ENCODE peak calls at places on chromosome 14, in ten cellular contexts. One of them, this sample, is unnamed.

GRCh38 chr14:24695265-24696241 is 61.6 kb upstream of the GZMB start:
- DNase-seq in lower lobe of right lung: no peak
- DNase-seq in GM13976: no peak
- DNase-seq in head of caudate nucleus: peak
- DNase-seq in ACHN: no peak
- DNase-seq in HCEC 1CT: no peak
- DNase-seq in aorta: peak
- DNase-seq in cortex of kidney: no peak
- DNase-seq in activated CD4-positive, alpha-beta T cell treated with anti-CD3 and anti-CD28 coated beads for 1 hour: no peak
- DNase-seq in neuronal stem cell: no peak
- DNase-seq in this sample: peak

GRCh38 chr14:56794088-56794556 is 16.2 kb downstream of the OTX2 start:
- DNase-seq in lower lobe of right lung: no peak
- DNase-seq in GM13976: no peak
- DNase-seq in head of caudate nucleus: no peak
- DNase-seq in ACHN: no peak
- DNase-seq in HCEC 1CT: no peak
- DNase-seq in aorta: no peak
- DNase-seq in cortex of kidney: no peak
- DNase-seq in activated CD4-positive, alpha-beta T cell treated with anti-CD3 and anti-CD28 coated beads for 1 hour: no peak
- DNase-seq in neuronal stem cell: no peak
- DNase-seq in this sample: no peak

GRCh38 chr14:35877276-35877675 is 51.1 kb downstream of the BRMS1L start:
- DNase-seq in lower lobe of right lung: no peak
- DNase-seq in GM13976: no peak
- DNase-seq in head of caudate nucleus: no peak
- DNase-seq in ACHN: no peak
- DNase-seq in HCEC 1CT: no peak
- DNase-seq in aorta: no peak
- DNase-seq in cortex of kidney: no peak
- DNase-seq in activated CD4-positive, alpha-beta T cell treated with anti-CD3 and anti-CD28 coated beads for 1 hour: no peak
- DNase-seq in neuronal stem cell: no peak
- DNase-seq in this sample: no peak

GRCh38 chr14:102646615-102647014 is 54.2 kb downstream of the RCOR1 start:
- DNase-seq in lower lobe of right lung: no peak
- DNase-seq in GM13976: no peak
- DNase-seq in head of caudate nucleus: no peak
- DNase-seq in ACHN: no peak
- DNase-seq in HCEC 1CT: no peak
- DNase-seq in aorta: no peak
- DNase-seq in cortex of kidney: no peak
- DNase-seq in activated CD4-positive, alpha-beta T cell treated with anti-CD3 and anti-CD28 coated beads for 1 hour: no peak
- DNase-seq in neuronal stem cell: no peak
- DNase-seq in this sample: no peak

GRCh38 chr14:103022669-103023044 is 34.7 kb downstream of the CDC42BPB start:
- DNase-seq in lower lobe of right lung: no peak
- DNase-seq in GM13976: no peak
- DNase-seq in head of caudate nucleus: no peak
- DNase-seq in ACHN: no peak
- DNase-seq in HCEC 1CT: no peak
- DNase-seq in aorta: no peak
- DNase-seq in cortex of kidney: no peak
- DNase-seq in activated CD4-positive, alpha-beta T cell treated with anti-CD3 and anti-CD28 coated beads for 1 hour: no peak
- DNase-seq in neuronal stem cell: no peak
- DNase-seq in this sample: no peak

GRCh38 chr14:104350463-104351185 is 212.2 kb downstream of the KIF26A start:
- DNase-seq in lower lobe of right lung: peak
- DNase-seq in GM13976: no peak
- DNase-seq in head of caudate nucleus: peak
- DNase-seq in ACHN: no peak
- DNase-seq in HCEC 1CT: no peak
- DNase-seq in aorta: no peak
- DNase-seq in cortex of kidney: no peak
- DNase-seq in activated CD4-positive, alpha-beta T cell treated with anti-CD3 and anti-CD28 coated beads for 1 hour: no peak
- DNase-seq in neuronal stem cell: no peak
- DNase-seq in this sample: no peak

GRCh38 chr14:78967111-78967809 is 797.1 kb downstream of the NRXN3 start:
- DNase-seq in lower lobe of right lung: no peak
- DNase-seq in GM13976: no peak
- DNase-seq in head of caudate nucleus: no peak
- DNase-seq in ACHN: no peak
- DNase-seq in HCEC 1CT: peak
- DNase-seq in aorta: no peak
- DNase-seq in cortex of kidney: no peak
- DNase-seq in activated CD4-positive, alpha-beta T cell treated with anti-CD3 and anti-CD28 coated beads for 1 hour: no peak
- DNase-seq in neuronal stem cell: no peak
- DNase-seq in this sample: no peak

GRCh38 chr14:69077841-69078240 is 75.1 kb downstream of the DCAF5 start:
- DNase-seq in lower lobe of right lung: no peak
- DNase-seq in GM13976: no peak
- DNase-seq in head of caudate nucleus: no peak
- DNase-seq in ACHN: peak
- DNase-seq in HCEC 1CT: peak
- DNase-seq in aorta: no peak
- DNase-seq in cortex of kidney: no peak
- DNase-seq in activated CD4-positive, alpha-beta T cell treated with anti-CD3 and anti-CD28 coated beads for 1 hour: no peak
- DNase-seq in neuronal stem cell: no peak
- DNase-seq in this sample: no peak